ENCODE peak calls at places on chromosomes 16 and 17, in five cellular contexts. A, H, J, F and M are unnamed samples.

GRCh38 chr16:47565454-47565853 is 104.3 kb downstream of the PHKB start:
- DNase-seq in A (peak; percentile 82), H (no peak), J (peak; percentile 95), F (peak; percentile 65), M (peak; percentile 70)

GRCh38 chr16:87330646-87331045 is 13.5 kb upstream of the C16orf95 start:
- DNase-seq in A (no peak), H (no peak), J (no peak), F (no peak), M (no peak)

GRCh38 chr17:9606453-9606852 is 30.0 kb downstream of the CFAP52 start:
- DNase-seq in A (no peak), H (no peak), J (no peak), F (no peak), M (no peak)

GRCh38 chr16:3971261-3971660 is 90.7 kb upstream of the CREBBP start:
- DNase-seq in A (peak; percentile 80), H (no peak), J (no peak), F (peak; percentile 35), M (peak; percentile 85)

GRCh38 chr17:17448076-17448475 is 28.7 kb upstream of the MED9 start:
- DNase-seq in A (no peak), H (no peak), J (no peak), F (no peak), M (no peak)

GRCh38 chr17:16995930-16996329 is 24.0 kb upstream of the TNFRSF13B start:
- DNase-seq in A (no peak), H (no peak), J (no peak), F (no peak), M (no peak)

GRCh38 chr17:78896091-78896833 is 6.7 kb downstream of the CEP295NL start:
- DNase-seq in A (no peak), H (no peak), J (no peak), F (no peak), M (no peak)

GRCh38 chr17:64128787-64129514 is 993 bp downstream of the ERN1 start:
- DNase-seq in A (peak; percentile 51), H (peak; percentile 39), J (peak; percentile 34), F (peak; percentile 42), M (peak; percentile 50)

GRCh38 chr17:49583226-49583625 is 7.6 kb downstream of the NXPH3 start:
- DNase-seq in A (no peak), H (no peak), J (no peak), F (no peak), M (no peak)

GRCh38 chr17:3884188-3884587 is 8.7 kb downstream of the CAMKK1 start:
- DNase-seq in A (no peak), H (no peak), J (no peak), F (no peak), M (no peak)

GRCh38 chr17:64130559-64131001 is 636 bp upstream of the ERN1 start:
- DNase-seq in A (peak; percentile 85), H (no peak), J (no peak), F (peak; percentile 74), M (peak; percentile 70)

GRCh38 chr17:12566281-12567002 is 99.2 kb upstream of the MYOCD start:
- DNase-seq in A (no peak), H (peak; percentile 63), J (no peak), F (no peak), M (no peak)

GRCh38 chr16:3182608-3183444 is 5.2 kb upstream of the OR1F1 start:
- DNase-seq in A (peak; percentile 46), H (peak; percentile 84), J (no peak), F (peak; percentile 59), M (peak; percentile 35)

GRCh38 chr17:65254166-65254565 is 117.0 kb downstream of the RGS9 start:
- DNase-seq in A (peak; percentile 44), H (no peak), J (no peak), F (peak; percentile 18), M (peak; percentile 18)

GRCh38 chr16:83882118-83882879 is 16.6 kb upstream of the MLYCD start:
- DNase-seq in A (no peak), H (no peak), J (no peak), F (no peak), M (no peak)

GRCh38 chr16:75080205-75081029 is 36.2 kb downstream of the LDHD start:
- DNase-seq in A (peak; percentile 39), H (no peak), J (no peak), F (peak; percentile 60), M (peak; percentile 78)

GRCh38 chr17:82097187-82097918 is 683 bp downstream of the FASN start:
- DNase-seq in A (peak; percentile 65), H (no peak), J (peak; percentile 36), F (no peak), M (peak; percentile 79)

GRCh38 chr16:52492789-52493357 is 54.1 kb downstream of the TOX3 start:
- DNase-seq in A (no peak), H (no peak), J (no peak), F (no peak), M (no peak)

GRCh38 chr17:7064248-7064647 is 15.8 kb downstream of the CLEC10A start:
- DNase-seq in A (no peak), H (no peak), J (no peak), F (no peak), M (peak; percentile 43)

GRCh38 chr16:29011112-29011511 is 26.3 kb downstream of the LAT start:
- DNase-seq in A (no peak), H (peak; percentile 63), J (no peak), F (no peak), M (no peak)

GRCh38 chr17:80650751-80651173 is 106.1 kb downstream of the RPTOR start:
- DNase-seq in A (no peak), H (no peak), J (no peak), F (no peak), M (peak; percentile 23)

GRCh38 chr17:17628388-17629008 is 37.0 kb upstream of the PEMT start:
- DNase-seq in A (no peak), H (no peak), J (no peak), F (no peak), M (no peak)

GRCh38 chr16:83310816-83311215 is 497.0 kb upstream of the HSBP1 start:
- DNase-seq in A (peak; percentile 70), H (no peak), J (no peak), F (no peak), M (no peak)

GRCh38 chr16:88454315-88455057 is 1.4 kb downstream of the ZFPM1 start:
- DNase-seq in A (no peak), H (no peak), J (no peak), F (peak; percentile 5), M (no peak)

GRCh38 chr16:8376430-8376829 is 213.9 kb downstream of the TMEM114 start:
- DNase-seq in A (no peak), H (no peak), J (peak; percentile 7), F (no peak), M (no peak)

GRCh38 chr16:75064403-75065148 is 52.0 kb downstream of the LDHD start:
- DNase-seq in A (no peak), H (no peak), J (peak; percentile 91), F (peak; percentile 86), M (no peak)

GRCh38 chr16:54325616-54326265 is 39.2 kb upstream of the IRX3 start:
- DNase-seq in A (no peak), H (no peak), J (no peak), F (no peak), M (no peak)

GRCh38 chr17:58136669-58137279 is 11.4 kb upstream of the OR4D1 start:
- DNase-seq in A (no peak), H (peak; percentile 60), J (no peak), F (peak; percentile 26), M (peak; percentile 9)

GRCh38 chr17:8857919-8858318 is 9.6 kb downstream of the PIK3R6 start:
- DNase-seq in A (peak; percentile 44), H (peak; percentile 75), J (peak; percentile 58), F (peak; percentile 44), M (peak; percentile 78)

GRCh38 chr16:52469775-52470174 is 77.2 kb downstream of the TOX3 start:
- DNase-seq in A (peak; percentile 5), H (no peak), J (no peak), F (peak; percentile 63), M (peak; percentile 0)

GRCh38 chr16:29784157-29784556 is 6.1 kb downstream of the ZG16 start:
- DNase-seq in A (no peak), H (no peak), J (no peak), F (peak; percentile 83), M (no peak)

GRCh38 chr17:40559016-40559853 is 6.0 kb downstream of the CCR7 start:
- DNase-seq in A (peak; percentile 47), H (peak; percentile 27), J (no peak), F (no peak), M (no peak)

GRCh38 chr17:40558651-40559015 is 6.6 kb downstream of the CCR7 start:
- DNase-seq in A (no peak), H (no peak), J (no peak), F (no peak), M (no peak)

GRCh38 chr17:40561294-40561870 is 3.9 kb downstream of the CCR7 start:
- DNase-seq in A (no peak), H (no peak), J (no peak), F (no peak), M (no peak)

GRCh38 chr17:40560592-40561293 is 4.5 kb downstream of the CCR7 start:
- DNase-seq in A (peak; percentile 49), H (no peak), J (peak; percentile 50), F (no peak), M (peak; percentile 95)

DNA sequence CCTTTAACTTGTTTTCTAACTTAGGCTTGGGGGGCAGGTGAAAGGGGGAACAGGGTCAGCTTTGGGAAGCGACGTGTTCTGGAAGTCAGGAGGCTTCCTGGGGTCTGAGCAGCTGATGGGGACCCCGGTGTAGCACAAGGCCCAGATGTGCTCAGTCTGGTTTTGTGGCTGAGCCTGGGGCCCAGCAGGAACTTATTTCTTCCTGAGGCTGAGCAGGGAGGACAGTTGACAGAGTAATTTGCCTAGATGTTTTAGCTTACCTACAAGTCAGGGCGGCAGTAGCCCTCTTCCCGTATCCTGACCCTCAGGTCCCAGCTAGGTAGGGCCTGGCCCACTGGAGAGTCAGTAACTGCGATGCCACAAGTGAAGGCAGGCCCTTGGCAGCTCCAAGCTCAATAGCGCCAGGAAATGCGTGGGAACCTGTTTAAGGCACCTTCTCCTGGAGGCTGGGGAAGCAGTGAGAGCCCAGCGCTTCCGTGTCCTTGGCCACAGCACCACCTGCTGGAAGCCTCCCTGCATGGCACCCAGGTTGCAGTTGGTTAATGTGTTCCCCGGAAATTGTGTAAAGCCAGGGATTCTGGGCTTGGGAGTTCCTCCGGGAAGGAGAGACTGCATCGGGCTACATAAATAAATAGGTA is 5.2 kb downstream of the CCR7 start:
- DNase-seq in A (peak; percentile 97), H (peak; percentile 96), J (peak; percentile 77), F (peak; percentile 92), M (peak; percentile 98)
- TF ChIP-seq CTCF in A (peak; percentile 99), H (peak; percentile 97), J (peak; percentile 100), F (peak; percentile 98), M (peak; percentile 99)

DNA sequence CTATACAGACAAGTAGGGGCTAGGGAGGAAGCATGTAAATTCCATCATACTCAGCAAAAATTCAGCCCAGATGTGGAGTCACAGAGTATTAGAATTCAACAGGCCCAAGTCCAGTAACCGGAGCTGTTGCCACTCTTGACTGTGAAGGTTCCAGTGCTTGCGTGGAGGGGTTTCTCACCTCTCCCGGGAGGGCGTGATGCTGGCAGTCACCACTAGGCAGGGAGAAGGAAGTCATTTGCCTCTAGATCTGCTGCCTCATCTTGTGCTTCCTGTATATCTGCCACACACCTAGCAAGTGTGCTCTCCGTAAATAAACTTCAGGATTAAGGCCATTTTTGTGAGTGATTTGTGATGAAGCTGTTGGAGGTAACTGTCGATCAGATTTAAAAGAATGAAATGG is 1.0 kb upstream of the CKLF start:
- DNase-seq in A (peak; percentile 10), H (peak; percentile 71), J (peak; percentile 82), F (no peak), M (peak; percentile 37)
- TF ChIP-seq CTCF in A (peak; percentile 2), H (peak; percentile 55), J (peak; percentile 7), F (peak; percentile 29), M (peak; percentile 35)

GRCh38 chr17:75876190-75876937 is 2.0 kb downstream of the TRIM47 start:
- DNase-seq in A (no peak), H (peak; percentile 86), J (no peak), F (peak; percentile 73), M (no peak)
- TF ChIP-seq CTCF in A (peak; percentile 14), H (peak; percentile 57), J (no peak), F (peak; percentile 33), M (peak; percentile 24)

GRCh38 chr17:74748529-74749261 is at the start of gene NHERF1:
- DNase-seq in A (peak; percentile 87), H (no peak), J (peak; percentile 90), F (no peak), M (peak; percentile 92)
- TF ChIP-seq CTCF in A (no peak), H (peak; percentile 44), J (no peak), F (peak; percentile 32), M (peak; percentile 12)